ENCODE peak calls at places on chromosomes 13 and 19, in eight cellular contexts. T is AG09309, B is brain microvascular endothelial cell, G is A673, O is fibroblast of lung, Y is right lobe of liver, J is body of pancreas, R is heart right ventricle. M is an unnamed sample.

GRCh38 chr13:106156468-106156867 is 379.0 kb downstream of the EFNB2 start:
- DNase-seq in T (peak; percentile 96), B (peak; percentile 97), G (no peak), O (peak; percentile 100), Y (no peak), J (no peak), R (no peak), M (peak; percentile 86)

GRCh38 chr19:18357041-18357440 is 16.6 kb downstream of the PGPEP1 start:
- DNase-seq in T (no peak), B (no peak), G (no peak), O (no peak), Y (no peak), J (no peak), R (no peak), M (no peak)

GRCh38 chr19:29586401-29586800 is 19.7 kb upstream of the POP4 start:
- DNase-seq in T (no peak), B (no peak), G (no peak), O (no peak), Y (no peak), J (no peak), R (no peak), M (no peak)

GRCh38 chr19:11052391-11052790 is 36.9 kb upstream of the LDLR start:
- DNase-seq in T (no peak), B (no peak), G (peak; percentile 52), O (no peak), Y (no peak), J (no peak), R (no peak), M (no peak)

GRCh38 chr19:35509861-35510625 is 3.4 kb downstream of the DMKN start:
- DNase-seq in T (no peak), B (no peak), G (peak; percentile 56), O (peak; percentile 21), Y (peak; percentile 76), J (peak; percentile 92), R (peak; percentile 68), M (peak; percentile 38)

GRCh38 chr19:3979289-3979673 is 6.0 kb downstream of the EEF2 start:
- DNase-seq in T (no peak), B (no peak), G (no peak), O (no peak), Y (peak; percentile 50), J (no peak), R (peak; percentile 7), M (no peak)

GRCh38 chr19:29941828-29942403 is at the start of gene URI1:
- DNase-seq in T (no peak), B (peak; percentile 68), G (peak; percentile 91), O (peak; percentile 75), Y (peak; percentile 95), J (peak; percentile 92), R (peak; percentile 91), M (peak; percentile 71)

GRCh38 chr13:99731747-99732146 is 230.5 kb downstream of the TM9SF2 start:
- DNase-seq in T (no peak), B (no peak), G (peak; percentile 17), O (no peak), Y (no peak), J (no peak), R (no peak), M (no peak)

GRCh38 chr13:100922599-100922998 is 248.0 kb upstream of the TMTC4 start:
- DNase-seq in T (no peak), B (no peak), G (no peak), O (no peak), Y (no peak), J (no peak), R (no peak), M (no peak)

GRCh38 chr13:55244991-55245644 is 1895.6 kb upstream of the PRR20A start:
- DNase-seq in T (no peak), B (no peak), G (peak; percentile 36), O (no peak), Y (no peak), J (no peak), R (no peak), M (no peak)

GRCh38 chr19:17766543-17767131 is 15.4 kb downstream of the FCHO1 start:
- DNase-seq in T (no peak), B (peak; percentile 83), G (peak; percentile 92), O (peak; percentile 65), Y (peak; percentile 80), J (peak; percentile 88), R (peak; percentile 70), M (peak; percentile 79)

GRCh38 chr19:13091400-13092161 is 11.1 kb downstream of the LYL1 start:
- DNase-seq in T (peak; percentile 80), B (peak; percentile 82), G (peak; percentile 60), O (peak; percentile 97), Y (no peak), J (no peak), R (peak; percentile 77), M (peak; percentile 96)

GRCh38 chr13:26881154-26881553 is 120.6 kb upstream of the GPR12 start:
- DNase-seq in T (no peak), B (peak; percentile 45), G (no peak), O (peak; percentile 44), Y (no peak), J (no peak), R (peak; percentile 10), M (peak; percentile 13)
- H3K4me3 ChIP-seq in T (no peak overlapping the region), B (peak overlapping the region; percentile 3), G (no peak overlapping the region), O (no peak overlapping the region), Y (no peak overlapping the region), J (no peak overlapping the region), R (no peak overlapping the region), M (no peak overlapping the region)

GRCh38 chr13:110109140-110109783 is 197.7 kb downstream of the COL4A1 start:
- DNase-seq in T (no peak), B (no peak), G (no peak), O (no peak), Y (no peak), J (no peak), R (no peak), M (no peak)

GRCh38 chr13:110109910-110110309 is 197.0 kb downstream of the COL4A1 start:
- DNase-seq in T (peak; percentile 80), B (peak; percentile 90), G (no peak), O (peak; percentile 96), Y (no peak), J (peak; percentile 26), R (peak; percentile 74), M (peak; percentile 92)

GRCh38 chr13:110106726-110107125 is 200.2 kb downstream of the COL4A1 start:
- DNase-seq in T (no peak), B (no peak), G (no peak), O (peak; percentile 39), Y (peak; percentile 83), J (peak; percentile 53), R (peak; percentile 57), M (peak; percentile 56)

GRCh38 chr13:110107568-110108347 is 199.2 kb downstream of the COL4A1 start:
- DNase-seq in T (no peak), B (no peak), G (peak; percentile 65), O (no peak), Y (no peak), J (no peak), R (no peak), M (no peak)

GRCh38 chr13:110108348-110109139 is 198.4 kb downstream of the COL4A1 start:
- DNase-seq in T (no peak), B (peak; percentile 87), G (peak; percentile 85), O (peak; percentile 86), Y (peak; percentile 84), J (peak; percentile 80), R (peak; percentile 80), M (peak; percentile 88)
- TF ChIP-seq CTCF in T (peak; percentile 90), B (peak; percentile 89), G (peak; percentile 76), O (peak; percentile 85), Y (peak; percentile 88), J (peak; percentile 82), R (peak; percentile 70), M (peak; percentile 86)

GRCh38 chr19:14416743-14417214 is 2.4 kb downstream of the DDX39A start:
- DNase-seq in T (no peak), B (no peak), G (peak; percentile 48), O (no peak), Y (no peak), J (no peak), R (no peak), M (peak; percentile 41)
- H3K4me3 ChIP-seq in T (no peak overlapping the region), B (no peak overlapping the region), G (peak overlapping the region; percentile 93), O (no peak overlapping the region), Y (no peak overlapping the region), J (no peak overlapping the region), R (no peak overlapping the region), M (peak overlapping the region; percentile 25)

GRCh38 chr19:5826531-5827341 is 12.8 kb downstream of the FUT6 start:
- DNase-seq in T (no peak), B (no peak), G (peak; percentile 93), O (no peak), Y (peak; percentile 95), J (peak; percentile 94), R (peak; percentile 70), M (peak; percentile 17)
- TF ChIP-seq CTCF in T (no peak), B (no peak), G (peak; percentile 59), O (no peak), Y (no peak), J (peak; percentile 50), R (no peak), M (no peak)

GRCh38 chr19:7606289-7606688 is 10.6 kb downstream of the CAMSAP3 start:
- DNase-seq in T (no peak), B (no peak), G (no peak), O (no peak), Y (no peak), J (no peak), R (no peak), M (no peak)
- H3K4me3 ChIP-seq in T (no peak overlapping the region), B (no peak overlapping the region), G (no peak overlapping the region), O (no peak overlapping the region), Y (no peak overlapping the region), J (no peak overlapping the region), R (no peak overlapping the region), M (no peak overlapping the region)

GRCh38 chr19:1744822-1745563 is 8.3 kb upstream of the ONECUT3 start:
- DNase-seq in T (no peak), B (no peak), G (no peak), O (no peak), Y (no peak), J (no peak), R (no peak), M (no peak)
- TF ChIP-seq CTCF in T (no peak), B (no peak), G (no peak), O (no peak), Y (no peak), J (no peak), R (no peak), M (no peak)

GRCh38 chr19:2888739-2889224 is 11.9 kb upstream of the ZNF57 start:
- DNase-seq in T (no peak), B (no peak), G (no peak), O (peak; percentile 8), Y (no peak), J (peak; percentile 34), R (no peak), M (peak; percentile 4)
- H3K4me3 ChIP-seq in T (peak overlapping the region; percentile 68), B (no peak overlapping the region), G (no peak overlapping the region), O (no peak overlapping the region), Y (no peak overlapping the region), J (no peak overlapping the region), R (peak overlapping the region; percentile 37), M (peak overlapping the region; percentile 33)